ENCODE peak calls at places on chromosomes 1 and 21, in five cellular contexts. One of them, this sample, is unnamed.
A peak's percentile ranks its signal among the peaks of the same experiment; 100 is the strongest.

GRCh38 chr1:221637641-221638041 is 104.2 kb downstream of the DUSP10 start:
- DNase-seq in heart right ventricle: peak; percentile 12
- DNase-seq in nephron progenitor cell: no peak
- DNase-seq in foreskin fibroblast: peak; percentile 52
- DNase-seq in NB4: no peak
- DNase-seq in this sample: no peak

GRCh38 chr1:107277022-107277421 is 136.2 kb downstream of the NTNG1 start:
- DNase-seq in heart right ventricle: peak; percentile 5
- DNase-seq in nephron progenitor cell: peak; percentile 49
- DNase-seq in foreskin fibroblast: peak; percentile 61
- DNase-seq in NB4: peak; percentile 49
- DNase-seq in this sample: peak; percentile 23

GRCh38 chr1:150132372-150132771 is 17.3 kb upstream of the PLEKHO1 start:
- DNase-seq in heart right ventricle: no peak
- DNase-seq in nephron progenitor cell: no peak
- DNase-seq in foreskin fibroblast: peak; percentile 16
- DNase-seq in NB4: no peak
- DNase-seq in this sample: no peak

GRCh38 chr1:200670215-200671118 is 760 bp upstream of the DDX59 start:
- DNase-seq in heart right ventricle: no peak
- DNase-seq in nephron progenitor cell: no peak
- DNase-seq in foreskin fibroblast: no peak
- DNase-seq in NB4: peak; percentile 84
- DNase-seq in this sample: no peak

GRCh38 chr21:30268608-30269197 is 14.0 kb downstream of the KRTAP24-1 start:
- DNase-seq in heart right ventricle: no peak
- DNase-seq in nephron progenitor cell: no peak
- DNase-seq in foreskin fibroblast: no peak
- DNase-seq in NB4: peak; percentile 59
- DNase-seq in this sample: no peak

GRCh38 chr1:64878931-64879710 is 87.2 kb downstream of the JAK1 start:
- DNase-seq in heart right ventricle: no peak
- DNase-seq in nephron progenitor cell: no peak
- DNase-seq in foreskin fibroblast: no peak
- DNase-seq in NB4: no peak
- DNase-seq in this sample: no peak

GRCh38 chr1:65393345-65393744 is 27.1 kb upstream of the LEPR start:
- DNase-seq in heart right ventricle: no peak
- DNase-seq in nephron progenitor cell: no peak
- DNase-seq in foreskin fibroblast: peak; percentile 52
- DNase-seq in NB4: peak; percentile 60
- DNase-seq in this sample: no peak

GRCh38 chr1:41662656-41663437 is 178.4 kb upstream of the EDN2 start:
- DNase-seq in heart right ventricle: peak; percentile 51
- DNase-seq in nephron progenitor cell: peak; percentile 70
- DNase-seq in foreskin fibroblast: peak; percentile 88
- DNase-seq in NB4: peak; percentile 22
- DNase-seq in this sample: no peak

GRCh38 chr1:64223329-64224151 is 20.1 kb downstream of the UBE2U start:
- DNase-seq in heart right ventricle: no peak
- DNase-seq in nephron progenitor cell: no peak
- DNase-seq in foreskin fibroblast: peak; percentile 84
- DNase-seq in NB4: peak; percentile 10
- DNase-seq in this sample: peak; percentile 29

GRCh38 chr1:205534444-205534985 is 30.0 kb downstream of the CDK18 start:
- DNase-seq in heart right ventricle: no peak
- DNase-seq in nephron progenitor cell: no peak
- DNase-seq in foreskin fibroblast: no peak
- DNase-seq in NB4: no peak
- DNase-seq in this sample: no peak

GRCh38 chr1:41226816-41227215 is 15.3 kb downstream of the SCMH1 start:
- DNase-seq in heart right ventricle: no peak
- DNase-seq in nephron progenitor cell: no peak
- DNase-seq in foreskin fibroblast: no peak
- DNase-seq in NB4: no peak
- DNase-seq in this sample: no peak

GRCh38 chr1:168732736-168733135 is 3.7 kb upstream of the DPT start:
- DNase-seq in heart right ventricle: no peak
- DNase-seq in nephron progenitor cell: no peak
- DNase-seq in foreskin fibroblast: no peak
- DNase-seq in NB4: no peak
- DNase-seq in this sample: no peak

GRCh38 chr1:87833158-87833557 is 504.5 kb downstream of the LMO4 start:
- DNase-seq in heart right ventricle: peak; percentile 46
- DNase-seq in nephron progenitor cell: no peak
- DNase-seq in foreskin fibroblast: peak; percentile 7
- DNase-seq in NB4: no peak
- DNase-seq in this sample: no peak

GRCh38 chr1:66271216-66271903 is 262.6 kb upstream of the SGIP1 start:
- DNase-seq in heart right ventricle: peak; percentile 95
- DNase-seq in nephron progenitor cell: peak; percentile 28
- DNase-seq in foreskin fibroblast: peak; percentile 97
- DNase-seq in NB4: peak; percentile 56
- DNase-seq in this sample: peak; percentile 97

GRCh38 chr1:109617291-109617801 is 2.1 kb downstream of the GNAT2 start:
- DNase-seq in heart right ventricle: no peak
- DNase-seq in nephron progenitor cell: no peak
- DNase-seq in foreskin fibroblast: peak; percentile 93
- DNase-seq in NB4: peak; percentile 80
- DNase-seq in this sample: peak; percentile 60

GRCh38 chr1:232784794-232785193 is 20.4 kb upstream of the MAP10 start:
- DNase-seq in heart right ventricle: no peak
- DNase-seq in nephron progenitor cell: no peak
- DNase-seq in foreskin fibroblast: no peak
- DNase-seq in NB4: no peak
- DNase-seq in this sample: no peak

GRCh38 chr1:94246692-94247145 is 9.3 kb upstream of the ARHGAP29 start:
- DNase-seq in heart right ventricle: no peak
- DNase-seq in nephron progenitor cell: peak; percentile 11
- DNase-seq in foreskin fibroblast: no peak
- DNase-seq in NB4: no peak
- DNase-seq in this sample: no peak

GRCh38 chr1:2985121-2985561 is 36.1 kb upstream of the ACTRT2 start:
- DNase-seq in heart right ventricle: no peak
- DNase-seq in nephron progenitor cell: peak; percentile 52
- DNase-seq in foreskin fibroblast: peak; percentile 11
- DNase-seq in NB4: no peak
- DNase-seq in this sample: no peak

GRCh38 chr1:43358121-43358745 is 548 bp upstream of the CDC20 start:
- DNase-seq in heart right ventricle: no peak
- DNase-seq in nephron progenitor cell: no peak
- DNase-seq in foreskin fibroblast: peak; percentile 75
- DNase-seq in NB4: peak; percentile 83
- DNase-seq in this sample: no peak

GRCh38 chr21:42233067-42233981 is 14.4 kb downstream of the ABCG1 start:
- DNase-seq in heart right ventricle: peak; percentile 75
- DNase-seq in nephron progenitor cell: no peak
- DNase-seq in foreskin fibroblast: peak; percentile 57
- DNase-seq in NB4: peak; percentile 75
- DNase-seq in this sample: no peak

GRCh38 chr1:24506706-24507422 is 4.2 kb downstream of the RCAN3 start:
- DNase-seq in heart right ventricle: no peak
- DNase-seq in nephron progenitor cell: no peak
- DNase-seq in foreskin fibroblast: no peak
- DNase-seq in NB4: no peak
- DNase-seq in this sample: no peak

GRCh38 chr1:111450185-111450584 is 921 bp downstream of the ATP5PB start:
- DNase-seq in heart right ventricle: no peak
- DNase-seq in nephron progenitor cell: no peak
- DNase-seq in foreskin fibroblast: no peak
- DNase-seq in NB4: no peak
- DNase-seq in this sample: no peak

GRCh38 chr1:111449703-111450017 is 396 bp downstream of the ATP5PB start:
- DNase-seq in heart right ventricle: no peak
- DNase-seq in nephron progenitor cell: no peak
- DNase-seq in foreskin fibroblast: no peak
- DNase-seq in NB4: no peak
- DNase-seq in this sample: no peak

GRCh38 chr1:111446967-111447892 is 1.8 kb downstream of the WDR77 start:
- DNase-seq in heart right ventricle: no peak
- DNase-seq in nephron progenitor cell: no peak
- DNase-seq in foreskin fibroblast: no peak
- DNase-seq in NB4: no peak
- DNase-seq in this sample: no peak

GRCh38 chr1:111448482-111448917 is 556 bp downstream of the WDR77 start:
- DNase-seq in heart right ventricle: no peak
- DNase-seq in nephron progenitor cell: no peak
- DNase-seq in foreskin fibroblast: peak; percentile 50
- DNase-seq in NB4: no peak
- DNase-seq in this sample: no peak

DNA sequence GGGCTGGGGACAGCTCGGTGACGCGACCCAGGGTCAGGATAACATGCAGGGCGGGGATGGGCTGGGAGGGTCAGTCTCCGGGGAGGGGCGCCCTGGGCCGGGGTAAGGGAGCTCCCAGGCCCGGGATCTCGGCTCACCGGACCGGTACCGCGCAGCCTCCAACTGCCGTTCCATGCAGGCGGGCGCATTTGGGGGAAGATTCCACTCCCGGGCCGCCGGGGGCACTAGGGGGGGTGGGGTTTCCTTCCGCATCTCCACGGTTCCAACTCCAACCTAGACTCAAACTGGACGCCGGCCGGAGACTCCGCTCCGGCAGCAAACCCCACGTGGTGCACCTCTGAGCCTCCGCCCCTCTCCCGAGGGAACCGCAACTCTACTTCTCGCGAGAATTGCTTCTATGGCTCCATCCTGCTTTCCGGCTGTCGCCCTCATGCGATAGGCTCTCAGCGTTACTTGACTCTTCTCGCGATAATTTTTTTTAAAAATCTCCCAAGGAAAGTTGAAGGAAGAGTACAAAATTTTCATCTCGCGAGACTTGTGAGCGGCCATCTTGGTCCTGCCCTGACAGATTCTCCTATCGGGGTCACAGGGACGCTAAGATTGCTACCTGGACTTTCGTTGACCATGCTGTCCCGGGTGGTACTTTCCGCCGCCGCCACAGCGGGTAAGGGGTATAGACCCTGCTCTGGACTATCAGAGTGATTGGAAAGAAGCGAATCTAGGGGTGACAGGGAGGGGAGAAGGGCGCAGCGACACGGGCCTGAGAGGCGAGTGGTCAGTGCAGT is at the start of the genes ATP5PB and WDR77:
- DNase-seq in heart right ventricle: peak; percentile 97
- DNase-seq in nephron progenitor cell: peak; percentile 88
- DNase-seq in foreskin fibroblast: peak; percentile 99
- DNase-seq in NB4: peak; percentile 97
- DNase-seq in this sample: peak; percentile 98
- TF ChIP-seq CTCF in heart right ventricle: no peak
- TF ChIP-seq CTCF in nephron progenitor cell: no peak
- TF ChIP-seq CTCF in foreskin fibroblast: no peak
- TF ChIP-seq CTCF in NB4: no peak
- TF ChIP-seq CTCF in this sample: no peak

GRCh38 chr1:172778461-172779455 is 119.9 kb downstream of the FASLG start:
- DNase-seq in heart right ventricle: no peak
- DNase-seq in nephron progenitor cell: no peak
- DNase-seq in foreskin fibroblast: peak; percentile 11
- DNase-seq in NB4: no peak
- DNase-seq in this sample: no peak
- TF ChIP-seq CTCF in heart right ventricle: no peak
- TF ChIP-seq CTCF in nephron progenitor cell: no peak
- TF ChIP-seq CTCF in foreskin fibroblast: no peak
- TF ChIP-seq CTCF in NB4: no peak
- TF ChIP-seq CTCF in this sample: no peak

GRCh38 chr21:45551816-45552695 is 9.8 kb upstream of the SLC19A1 start:
- DNase-seq in heart right ventricle: no peak
- DNase-seq in nephron progenitor cell: no peak
- DNase-seq in foreskin fibroblast: no peak
- DNase-seq in NB4: no peak
- DNase-seq in this sample: no peak
- TF ChIP-seq CTCF in heart right ventricle: no peak
- TF ChIP-seq CTCF in nephron progenitor cell: no peak
- TF ChIP-seq CTCF in foreskin fibroblast: no peak
- TF ChIP-seq CTCF in NB4: no peak
- TF ChIP-seq CTCF in this sample: no peak

GRCh38 chr1:220526294-220526693 is 1.6 kb upstream of the MARK1 start:
- DNase-seq in heart right ventricle: no peak
- DNase-seq in nephron progenitor cell: peak; percentile 13
- DNase-seq in foreskin fibroblast: peak; percentile 22
- DNase-seq in NB4: no peak
- DNase-seq in this sample: no peak
- TF ChIP-seq CTCF in heart right ventricle: no peak
- TF ChIP-seq CTCF in nephron progenitor cell: peak; percentile 36
- TF ChIP-seq CTCF in foreskin fibroblast: no peak
- TF ChIP-seq CTCF in NB4: no peak
- TF ChIP-seq CTCF in this sample: no peak

DNA sequence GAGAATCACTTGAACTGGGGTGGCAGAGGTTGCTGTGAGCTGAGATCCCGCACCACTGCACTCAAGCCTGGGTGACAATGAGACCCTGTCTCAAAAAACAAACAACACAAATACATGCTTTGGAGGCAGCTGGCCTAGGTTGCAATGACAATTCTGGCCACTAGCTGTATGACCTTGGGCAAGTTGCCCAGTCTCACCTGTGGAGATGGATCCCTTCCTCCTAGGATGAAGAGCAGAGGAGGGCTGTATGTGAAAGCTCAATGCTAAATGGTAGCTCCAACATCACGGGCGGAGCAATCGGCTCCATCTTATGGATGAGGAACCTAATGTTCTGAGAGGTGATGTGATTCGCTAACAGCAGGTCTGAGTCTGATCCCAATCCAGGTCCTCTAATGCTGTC is 20.6 kb downstream of the ADORA1 start:
- DNase-seq in heart right ventricle: no peak
- DNase-seq in nephron progenitor cell: no peak
- DNase-seq in foreskin fibroblast: no peak
- DNase-seq in NB4: no peak
- DNase-seq in this sample: no peak
- TF ChIP-seq CTCF in heart right ventricle: peak; percentile 24
- TF ChIP-seq CTCF in nephron progenitor cell: peak; percentile 30
- TF ChIP-seq CTCF in foreskin fibroblast: no peak
- TF ChIP-seq CTCF in NB4: peak; percentile 30
- TF ChIP-seq CTCF in this sample: no peak

GRCh38 chr1:91005285-91005684 is 16.6 kb downstream of the ZNF644 start:
- DNase-seq in heart right ventricle: no peak
- DNase-seq in nephron progenitor cell: no peak
- DNase-seq in foreskin fibroblast: no peak
- DNase-seq in NB4: no peak
- DNase-seq in this sample: no peak

GRCh38 chr1:91006113-91006908 is 15.5 kb downstream of the ZNF644 start:
- DNase-seq in heart right ventricle: no peak
- DNase-seq in nephron progenitor cell: no peak
- DNase-seq in foreskin fibroblast: no peak
- DNase-seq in NB4: no peak
- DNase-seq in this sample: no peak

GRCh38 chr1:91007092-91007491 is 14.7 kb downstream of the ZNF644 start:
- DNase-seq in heart right ventricle: no peak
- DNase-seq in nephron progenitor cell: no peak
- DNase-seq in foreskin fibroblast: no peak
- DNase-seq in NB4: no peak
- DNase-seq in this sample: no peak

GRCh38 chr1:91004145-91004544 is 17.7 kb downstream of the ZNF644 start:
- DNase-seq in heart right ventricle: no peak
- DNase-seq in nephron progenitor cell: no peak
- DNase-seq in foreskin fibroblast: no peak
- DNase-seq in NB4: no peak
- DNase-seq in this sample: no peak

DNA sequence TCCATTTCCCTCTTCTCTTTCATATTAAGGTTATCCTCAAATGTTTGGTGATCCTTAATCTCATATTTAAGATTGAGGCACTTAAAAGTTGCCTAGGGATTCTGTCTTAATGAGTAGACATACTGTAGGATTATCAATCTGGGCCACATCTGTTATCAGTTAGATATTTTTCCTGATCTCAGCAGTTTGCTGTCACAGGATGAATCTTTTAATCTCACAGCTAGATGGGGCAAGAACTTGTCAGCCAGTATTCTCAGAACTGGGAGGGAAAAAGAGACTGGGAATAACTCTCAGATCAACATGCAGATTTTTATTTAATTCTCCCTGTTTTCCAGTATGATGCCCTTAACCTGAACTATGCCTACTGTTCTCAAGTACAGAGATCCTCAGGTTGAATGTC is 14.0 kb downstream of the ZNF644 start:
- DNase-seq in heart right ventricle: no peak
- DNase-seq in nephron progenitor cell: no peak
- DNase-seq in foreskin fibroblast: peak; percentile 60
- DNase-seq in NB4: no peak
- DNase-seq in this sample: no peak
- TF ChIP-seq CTCF in heart right ventricle: no peak
- TF ChIP-seq CTCF in nephron progenitor cell: no peak
- TF ChIP-seq CTCF in foreskin fibroblast: no peak
- TF ChIP-seq CTCF in NB4: no peak
- TF ChIP-seq CTCF in this sample: no peak